ENCODE peak calls at places on chromosomes 4 and X, in six cellular contexts. One of them, this sample, is unnamed. For H3K79me2 and H3K27me3, the result is how much of the 10 kb centered on the place peaks cover.

GRCh38 chr4:88964450-88964849 is 92.5 kb downstream of the FAM13A start:
- DNase-seq in fibroblast of lung: peak
- DNase-seq in K562: no peak
- DNase-seq in neural progenitor cell: no peak
- DNase-seq in GM23248: peak
- DNase-seq in GM23338: no peak
- DNase-seq in this sample: peak

GRCh38 chr4:16122225-16122624 is 38.4 kb upstream of the PROM1 start:
- DNase-seq in GM23338: no peak
- DNase-seq in neural progenitor cell: no peak
- DNase-seq in fibroblast of lung: no peak
- DNase-seq in GM23248: no peak
- DNase-seq in K562: no peak
- DNase-seq in this sample: no peak

GRCh38 chrX:49243166-49243565 is 7.9 kb downstream of the CCDC22 start:
- DNase-seq in fibroblast of lung: no peak
- DNase-seq in GM23248: no peak
- DNase-seq in K562: no peak
- DNase-seq in GM23338: no peak
- DNase-seq in neural progenitor cell: no peak
- DNase-seq in this sample: no peak

GRCh38 chrX:34379891-34380290 is 247.8 kb upstream of the FAM47A start:
- DNase-seq in neural progenitor cell: no peak
- DNase-seq in K562: no peak
- DNase-seq in GM23338: no peak
- DNase-seq in fibroblast of lung: no peak
- DNase-seq in GM23248: no peak
- DNase-seq in this sample: no peak

GRCh38 chr4:152090543-152090942 is 329.7 kb upstream of the GATB start:
- DNase-seq in fibroblast of lung: peak
- DNase-seq in GM23338: no peak
- DNase-seq in GM23248: no peak
- DNase-seq in neural progenitor cell: no peak
- DNase-seq in K562: no peak
- DNase-seq in this sample: no peak

GRCh38 chrX:21738145-21738949 is 19.6 kb downstream of the SMPX start:
- DNase-seq in GM23338: peak
- DNase-seq in fibroblast of lung: peak
- DNase-seq in GM23248: no peak
- DNase-seq in neural progenitor cell: peak
- DNase-seq in K562: no peak
- DNase-seq in this sample: no peak

GRCh38 chr4:68948044-68948743 is 3.4 kb downstream of the UGT2A3 start:
- DNase-seq in GM23248: no peak
- DNase-seq in GM23338: no peak
- DNase-seq in fibroblast of lung: no peak
- DNase-seq in K562: no peak
- DNase-seq in neural progenitor cell: no peak
- DNase-seq in this sample: no peak

GRCh38 chr4:165384608-165385007 is 5.8 kb downstream of the CPE start:
- DNase-seq in GM23248: peak
- DNase-seq in K562: no peak
- DNase-seq in neural progenitor cell: no peak
- DNase-seq in fibroblast of lung: peak
- DNase-seq in GM23338: peak
- DNase-seq in this sample: no peak

GRCh38 chr4:51872283-51872997 is 29.5 kb downstream of the DCUN1D4 start:
- DNase-seq in GM23248: no peak
- DNase-seq in fibroblast of lung: no peak
- DNase-seq in K562: no peak
- DNase-seq in GM23338: no peak
- DNase-seq in neural progenitor cell: no peak
- DNase-seq in this sample: no peak

GRCh38 chr4:63922146-63922545 is 487.1 kb downstream of the TECRL start:
- DNase-seq in K562: no peak
- DNase-seq in fibroblast of lung: no peak
- DNase-seq in neural progenitor cell: no peak
- DNase-seq in GM23338: peak
- DNase-seq in GM23248: no peak
- DNase-seq in this sample: no peak

GRCh38 chrX:81957900-81958545 is 756.1 kb downstream of the SH3BGRL start:
- DNase-seq in GM23248: peak
- DNase-seq in GM23338: peak
- DNase-seq in neural progenitor cell: peak
- DNase-seq in K562: peak
- DNase-seq in fibroblast of lung: peak
- DNase-seq in this sample: no peak

GRCh38 chrX:123487226-123487625 is 245.6 kb downstream of the THOC2 start:
- DNase-seq in GM23248: peak
- DNase-seq in K562: no peak
- DNase-seq in fibroblast of lung: peak
- DNase-seq in neural progenitor cell: no peak
- DNase-seq in GM23338: no peak
- DNase-seq in this sample: no peak

GRCh38 chr4:53671757-53672156 is 80.5 kb upstream of the LNX1 start:
- DNase-seq in GM23338: no peak
- DNase-seq in K562: no peak
- DNase-seq in neural progenitor cell: no peak
- DNase-seq in fibroblast of lung: no peak
- DNase-seq in GM23248: no peak
- DNase-seq in this sample: no peak

GRCh38 chr4:123444298-123444731 is 47.7 kb downstream of the SPRY1 start:
- DNase-seq in GM23248: no peak
- DNase-seq in fibroblast of lung: peak
- DNase-seq in K562: peak
- DNase-seq in GM23338: peak
- DNase-seq in neural progenitor cell: peak
- DNase-seq in this sample: no peak

GRCh38 chr4:60042941-60043340 is 1157.2 kb upstream of the ADGRL3 start:
- DNase-seq in K562: no peak
- DNase-seq in GM23248: no peak
- DNase-seq in GM23338: no peak
- DNase-seq in fibroblast of lung: no peak
- DNase-seq in neural progenitor cell: no peak
- DNase-seq in this sample: no peak

GRCh38 chr4:54400802-54401201 is 171.7 kb downstream of the PDGFRA start:
- DNase-seq in GM23248: peak
- DNase-seq in GM23338: no peak
- DNase-seq in fibroblast of lung: peak
- DNase-seq in neural progenitor cell: no peak
- DNase-seq in K562: peak
- DNase-seq in this sample: no peak

GRCh38 chr4:76610751-76611150 is 175.7 kb downstream of the SHROOM3 start:
- DNase-seq in GM23338: peak
- DNase-seq in K562: no peak
- DNase-seq in neural progenitor cell: no peak
- DNase-seq in fibroblast of lung: no peak
- DNase-seq in GM23248: no peak
- DNase-seq in this sample: no peak

GRCh38 chrX:65706041-65706828 is 38.8 kb downstream of the MSN start:
- DNase-seq in GM23248: peak
- DNase-seq in neural progenitor cell: no peak
- DNase-seq in fibroblast of lung: peak
- DNase-seq in GM23338: no peak
- DNase-seq in K562: no peak
- DNase-seq in this sample: peak
- H3K79me2 ChIP-seq in GM23248: half or more
- H3K79me2 ChIP-seq in neural progenitor cell: under half
- H3K79me2 ChIP-seq in fibroblast of lung: half or more
- H3K79me2 ChIP-seq in GM23338: under half
- H3K79me2 ChIP-seq in K562: half or more
- H3K79me2 ChIP-seq in this sample: under half

GRCh38 chrX:153921511-153922285 is 4.4 kb downstream of the ARHGAP4 start:
- DNase-seq in neural progenitor cell: no peak
- DNase-seq in GM23338: no peak
- DNase-seq in K562: no peak
- DNase-seq in GM23248: peak
- DNase-seq in fibroblast of lung: no peak
- DNase-seq in this sample: no peak

GRCh38 chrX:153922286-153922573 is 3.8 kb downstream of the ARHGAP4 start:
- DNase-seq in GM23338: no peak
- DNase-seq in fibroblast of lung: no peak
- DNase-seq in K562: no peak
- DNase-seq in neural progenitor cell: no peak
- DNase-seq in GM23248: no peak
- DNase-seq in this sample: no peak

GRCh38 chrX:153921070-153921469 is 5.0 kb downstream of the ARHGAP4 start:
- DNase-seq in GM23248: peak
- DNase-seq in GM23338: no peak
- DNase-seq in neural progenitor cell: no peak
- DNase-seq in K562: no peak
- DNase-seq in fibroblast of lung: no peak
- DNase-seq in this sample: no peak

GRCh38 chrX:153924149-153924861 is 1.8 kb downstream of the ARHGAP4 start:
- DNase-seq in fibroblast of lung: peak
- DNase-seq in GM23338: peak
- DNase-seq in GM23248: peak
- DNase-seq in neural progenitor cell: peak
- DNase-seq in K562: peak
- DNase-seq in this sample: no peak

DNA sequence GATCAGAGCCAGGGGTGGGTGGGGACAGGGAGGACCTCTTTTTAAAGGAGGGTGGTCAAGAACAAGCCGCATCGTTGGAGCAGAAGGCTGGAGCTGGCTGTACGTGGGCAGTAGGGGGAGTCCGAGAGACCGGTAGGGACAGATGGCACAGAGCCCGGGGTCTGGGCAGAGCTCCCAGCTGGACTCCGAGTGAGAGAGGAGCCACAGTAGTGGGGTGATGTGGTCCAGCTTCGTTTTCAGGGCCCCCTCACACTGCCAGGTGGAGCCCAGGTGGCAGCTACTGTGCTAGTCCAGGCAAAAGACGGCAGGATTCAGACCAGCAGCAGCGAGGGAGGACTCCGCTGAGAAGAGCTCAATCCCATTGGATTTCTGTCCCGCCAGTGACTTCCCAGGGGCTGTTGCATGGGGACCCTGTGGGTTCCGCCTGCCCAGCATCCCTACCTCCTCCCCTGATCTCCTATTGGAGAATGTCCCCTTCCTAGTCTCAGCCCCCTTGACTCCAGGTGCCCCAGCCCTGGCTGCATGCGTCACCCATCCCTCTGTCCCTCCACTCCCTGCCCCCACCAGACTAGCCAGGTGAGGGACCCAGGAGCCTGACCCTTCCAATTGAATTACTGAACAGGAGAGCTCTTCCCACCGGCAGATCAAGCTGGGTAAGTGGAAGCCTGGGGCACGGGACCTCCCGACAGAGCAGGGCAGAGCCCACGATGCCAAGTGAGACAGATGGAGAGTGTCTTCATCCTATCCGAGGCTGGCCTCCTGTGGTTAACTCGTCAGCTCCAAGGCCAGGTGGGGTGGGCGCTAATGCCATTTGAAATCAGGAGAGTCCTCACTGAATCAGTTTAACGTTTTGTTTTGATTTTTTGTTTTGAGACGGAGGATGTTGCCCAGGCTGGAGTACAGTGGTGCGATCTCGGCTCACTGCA is 2.9 kb downstream of the ARHGAP4 start:
- DNase-seq in K562: no peak
- DNase-seq in fibroblast of lung: peak
- DNase-seq in GM23248: peak
- DNase-seq in neural progenitor cell: peak
- DNase-seq in GM23338: peak
- DNase-seq in this sample: no peak
- H3K27me3 ChIP-seq in K562: under half
- H3K27me3 ChIP-seq in fibroblast of lung: under half
- H3K27me3 ChIP-seq in GM23248: under half
- H3K27me3 ChIP-seq in neural progenitor cell: under half
- H3K27me3 ChIP-seq in GM23338: under half
- H3K27me3 ChIP-seq in this sample: under half

DNA sequence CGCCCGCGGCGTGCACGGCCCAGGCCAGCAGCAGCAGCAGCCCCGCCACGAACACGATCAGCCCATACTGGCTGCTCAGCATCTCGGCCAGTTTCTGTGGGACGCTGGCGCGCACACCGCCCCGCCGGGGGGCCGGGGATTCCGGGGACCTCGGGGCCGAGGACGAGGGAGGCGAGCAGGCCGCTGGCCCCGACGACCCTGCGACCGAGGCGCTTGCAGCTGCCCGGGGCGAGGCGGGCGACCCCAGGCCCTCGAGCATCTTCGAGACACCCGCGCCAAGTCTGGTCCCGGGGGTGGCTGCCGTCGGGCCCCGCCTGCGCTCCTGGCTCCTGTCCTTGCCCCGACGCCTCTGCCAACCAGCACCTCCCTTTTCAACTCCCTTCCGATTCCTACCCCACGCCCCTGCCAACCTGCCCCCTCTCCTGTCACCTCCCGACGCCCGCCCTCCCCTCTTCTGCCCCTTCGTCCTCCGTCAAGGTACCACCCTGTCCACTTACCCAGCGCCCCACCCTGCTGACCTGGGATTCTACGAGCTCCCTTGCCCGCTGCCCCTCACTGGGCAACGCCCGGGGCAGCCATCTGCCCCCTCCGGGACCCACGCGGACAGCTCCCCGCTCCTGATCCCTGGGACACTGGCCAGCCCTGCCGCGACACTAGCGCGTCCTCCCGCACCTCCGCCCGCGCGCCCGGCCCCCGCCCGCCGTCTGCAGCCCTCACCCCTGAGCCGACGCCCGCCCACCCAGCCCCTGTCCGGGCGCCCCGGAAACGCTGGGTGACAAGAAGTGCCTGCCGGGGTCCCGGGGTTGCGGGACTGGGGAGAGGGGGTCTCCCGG is at the start of gene OTOP1:
- DNase-seq in GM23338: no peak
- DNase-seq in K562: no peak
- DNase-seq in fibroblast of lung: no peak
- DNase-seq in GM23248: no peak
- DNase-seq in neural progenitor cell: no peak
- DNase-seq in this sample: no peak
- TF ChIP-seq EZH2 in GM23338: peak
- TF ChIP-seq EZH2 in K562: no peak
- TF ChIP-seq EZH2 in fibroblast of lung: no peak
- TF ChIP-seq EZH2 in GM23248: peak
- TF ChIP-seq EZH2 in neural progenitor cell: no peak
- TF ChIP-seq EZH2 in this sample: no peak

DNA sequence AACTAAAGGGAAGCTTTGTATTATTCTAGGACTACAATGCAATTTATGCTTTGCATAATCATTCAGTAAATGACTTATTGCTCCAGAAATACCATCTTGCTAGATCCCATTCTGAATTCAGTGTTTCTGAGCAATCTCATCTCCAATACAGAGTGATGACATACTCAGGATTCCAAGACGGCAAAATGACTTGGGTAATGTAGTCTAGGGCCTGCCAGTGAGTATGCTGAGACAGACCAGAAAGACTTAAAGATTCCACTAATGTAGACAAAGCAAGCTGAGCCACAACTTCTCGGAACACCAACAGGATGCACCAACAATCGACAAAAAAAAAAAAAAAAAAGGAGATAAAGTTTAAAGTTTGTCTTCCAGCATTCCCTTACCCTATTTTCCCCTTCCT is 939 bp upstream of the SEC24B start:
- DNase-seq in fibroblast of lung: peak
- DNase-seq in neural progenitor cell: peak
- DNase-seq in GM23338: no peak
- DNase-seq in GM23248: peak
- DNase-seq in K562: peak
- DNase-seq in this sample: no peak
- H3K79me2 ChIP-seq in fibroblast of lung: under half
- H3K79me2 ChIP-seq in neural progenitor cell: under half
- H3K79me2 ChIP-seq in GM23338: under half
- H3K79me2 ChIP-seq in GM23248: half or more
- H3K79me2 ChIP-seq in K562: under half
- H3K79me2 ChIP-seq in this sample: under half